ENCODE peak calls at places on chromosomes 11 and 22, in ten cellular contexts. D is neural progenitor cell, L is AG20443, C is M059J, I is fibroblast of the conjunctiva, K is RWPE1, X is AG04450, S is lung microvascular endothelial cell, G is right cardiac atrium, V is activated T-helper 1 cell treated with Interleukin-2 at 50 U/mL for 16 hours. F is an unnamed sample.

GRCh38 chr11:118175031-118175531 is 1.4 kb downstream of the SCN2B start:
- DNase-seq in D (no peak), L (peak; percentile 36), C (peak; percentile 82), I (no peak), K (peak; percentile 60), X (no peak), S (no peak), G (no peak), V (no peak), F (no peak)

GRCh38 chr11:45798793-45799441 is 6.0 kb upstream of the SLC35C1 start:
- DNase-seq in D (no peak), L (peak; percentile 30), C (peak; percentile 15), I (no peak), K (no peak), X (no peak), S (no peak), G (no peak), V (no peak), F (no peak)

GRCh38 chr11:44709966-44710365 is 16.8 kb upstream of the TSPAN18 start:
- DNase-seq in D (no peak), L (no peak), C (peak; percentile 80), I (peak; percentile 6), K (no peak), X (no peak), S (peak; percentile 80), G (no peak), V (no peak), F (no peak)

GRCh38 chr22:45511847-45512261 is 9.2 kb downstream of the FBLN1 start:
- DNase-seq in D (no peak), L (peak; percentile 90), C (peak; percentile 69), I (peak; percentile 92), K (no peak), X (peak; percentile 88), S (no peak), G (peak; percentile 87), V (no peak), F (no peak)

GRCh38 chr11:1563697-1564534 is 8.2 kb downstream of the DUSP8 start:
- DNase-seq in D (no peak), L (no peak), C (no peak), I (no peak), K (no peak), X (no peak), S (no peak), G (peak; percentile 45), V (no peak), F (no peak)

GRCh38 chr22:38228873-38229740 is 27.3 kb downstream of the MAFF start:
- DNase-seq in D (no peak), L (peak; percentile 78), C (peak; percentile 74), I (peak; percentile 31), K (peak; percentile 69), X (no peak), S (peak; percentile 75), G (peak; percentile 87), V (no peak), F (no peak)

GRCh38 chr11:16925495-16926065 is 88.6 kb downstream of the PLEKHA7 start:
- DNase-seq in D (peak; percentile 91), L (peak; percentile 88), C (peak; percentile 82), I (no peak), K (peak; percentile 58), X (no peak), S (peak; percentile 53), G (peak; percentile 80), V (no peak), F (peak; percentile 60)

GRCh38 chr22:35457729-35458546 is 58.0 kb downstream of the MCM5 start:
- DNase-seq in D (no peak), L (peak; percentile 39), C (no peak), I (no peak), K (no peak), X (no peak), S (no peak), G (no peak), V (no peak), F (no peak)

GRCh38 chr11:64545605-64546004 is 45.4 kb upstream of the SLC22A12 start:
- DNase-seq in D (no peak), L (peak; percentile 79), C (peak; percentile 93), I (peak; percentile 36), K (peak; percentile 88), X (peak; percentile 21), S (peak; percentile 61), G (no peak), V (no peak), F (no peak)

GRCh38 chr11:60887531-60887930 is 18.9 kb downstream of the PRPF19 start:
- DNase-seq in D (peak; percentile 70), L (peak; percentile 69), C (peak; percentile 66), I (no peak), K (no peak), X (no peak), S (peak; percentile 78), G (peak; percentile 55), V (no peak), F (no peak)

GRCh38 chr11:118339281-118340045 is 3.0 kb downstream of the CD3D start:
- DNase-seq in D (no peak), L (no peak), C (no peak), I (no peak), K (no peak), X (no peak), S (no peak), G (no peak), V (no peak), F (peak; percentile 74)

GRCh38 chr11:65182258-65183170 is 786 bp downstream of the CAPN1 start:
- DNase-seq in D (peak; percentile 65), L (peak; percentile 48), C (peak; percentile 42), I (no peak), K (peak; percentile 48), X (no peak), S (peak; percentile 60), G (peak; percentile 73), V (no peak), F (peak; percentile 63)

GRCh38 chr11:112467721-112468120 is 207.1 kb upstream of the PLET1 start:
- DNase-seq in D (no peak), L (no peak), C (no peak), I (no peak), K (no peak), X (no peak), S (no peak), G (no peak), V (no peak), F (no peak)

GRCh38 chr11:17595526-17596309 is 48.7 kb downstream of the OTOG start:
- DNase-seq in D (no peak), L (no peak), C (no peak), I (no peak), K (no peak), X (no peak), S (no peak), G (no peak), V (no peak), F (peak; percentile 24)

GRCh38 chr11:4187055-4187988 is 92.7 kb downstream of the RRM1 start:
- DNase-seq in D (peak; percentile 92), L (peak; percentile 96), C (peak; percentile 73), I (peak; percentile 91), K (peak; percentile 77), X (peak; percentile 49), S (peak; percentile 78), G (peak; percentile 99), V (peak; percentile 72), F (peak; percentile 98)

GRCh38 chr11:27218498-27219038 is 144.4 kb downstream of the CCDC34 start:
- DNase-seq in D (no peak), L (peak; percentile 84), C (peak; percentile 93), I (peak; percentile 47), K (no peak), X (peak; percentile 71), S (no peak), G (no peak), V (no peak), F (no peak)

GRCh38 chr11:22792497-22792896 is 37.1 kb downstream of the SVIP start:
- DNase-seq in D (no peak), L (peak; percentile 27), C (peak; percentile 75), I (peak; percentile 10), K (peak; percentile 16), X (no peak), S (peak; percentile 94), G (no peak), V (no peak), F (no peak)

GRCh38 chr11:73306069-73306468 is 2.0 kb upstream of the ARHGEF17 start:
- DNase-seq in D (no peak), L (no peak), C (no peak), I (no peak), K (no peak), X (no peak), S (no peak), G (no peak), V (no peak), F (no peak)

GRCh38 chr11:22037505-22037904 is 155.4 kb upstream of the ANO5 start:
- DNase-seq in D (peak; percentile 3), L (no peak), C (no peak), I (no peak), K (no peak), X (no peak), S (no peak), G (no peak), V (no peak), F (no peak)

GRCh38 chr11:9861860-9862725 is 198.2 kb downstream of the SWAP70 start:
- DNase-seq in D (peak; percentile 83), L (peak; percentile 58), C (peak; percentile 85), I (peak; percentile 75), K (peak; percentile 47), X (no peak), S (peak; percentile 82), G (peak; percentile 57), V (no peak), F (peak; percentile 63)

GRCh38 chr22:42078469-42079318 is 806 bp upstream of the SMDT1 start:
- DNase-seq in D (no peak), L (peak; percentile 19), C (no peak), I (no peak), K (no peak), X (no peak), S (peak; percentile 29), G (no peak), V (no peak), F (no peak)

GRCh38 chr11:17073370-17074027 is 4.0 kb downstream of the RPS13 start:
- DNase-seq in D (no peak), L (no peak), C (no peak), I (no peak), K (no peak), X (no peak), S (no peak), G (no peak), V (no peak), F (no peak)

GRCh38 chr22:49929553-49929979 is 11.1 kb downstream of the CRELD2 start:
- DNase-seq in D (peak; percentile 88), L (peak; percentile 91), C (peak; percentile 25), I (no peak), K (peak; percentile 65), X (no peak), S (peak; percentile 68), G (peak; percentile 86), V (peak; percentile 72), F (peak; percentile 95)

GRCh38 chr11:91871791-91872190 is 352.8 kb upstream of the FAT3 start:
- DNase-seq in D (no peak), L (no peak), C (peak; percentile 85), I (no peak), K (no peak), X (no peak), S (no peak), G (no peak), V (no peak), F (no peak)

F was measured in activated CD8-positive, alpha-beta memory T cell treated with anti-CD3 and anti-CD28 coated beads for 24 hours.